ENCODE peak calls at places on chromosomes 16 and 17, in eight cellular contexts. Y is fibroblast of pulmonary artery; I is endothelial cell; N is left cardiac atrium; D is stimulated activated CD4-positive, alpha-beta T cell treated with anti-CD3 and anti-CD28 coated beads, Interleukin-2, amount 100 ng/mL, for 48 hours; V is cerebellum; F is T-helper 9 cell; U is GM12892. B is an unnamed sample.

GRCh38 chr16:10878328-10878643 is 1.3 kb downstream of the CIITA start:
- DNase-seq in Y (no peak), I (no peak), N (no peak), D (no peak), V (no peak), F (no peak), U (no peak), B (no peak)

GRCh38 chr16:53207810-53208752 is 153.3 kb downstream of the CHD9 start:
- DNase-seq in Y (peak; percentile 89), I (peak; percentile 42), N (peak; percentile 27), D (no peak), V (peak; percentile 81), F (no peak), U (peak; percentile 48), B (peak; percentile 81)

GRCh38 chr16:4097826-4098240 is 18.4 kb downstream of the ADCY9 start:
- DNase-seq in Y (peak; percentile 70), I (no peak), N (no peak), D (no peak), V (no peak), F (no peak), U (no peak), B (no peak)

GRCh38 chr16:71537643-71538042 is 11.4 kb downstream of the CHST4 start:
- DNase-seq in Y (peak; percentile 56), I (peak; percentile 61), N (peak; percentile 34), D (peak; percentile 25), V (peak; percentile 5), F (no peak), U (peak; percentile 45), B (peak; percentile 38)

GRCh38 chr17:61406543-61406845 is 6.9 kb downstream of the TBX2 start:
- DNase-seq in Y (no peak), I (no peak), N (no peak), D (no peak), V (no peak), F (no peak), U (no peak), B (no peak)

GRCh38 chr17:76432712-76433336 is 20.1 kb downstream of the UBE2O start:
- DNase-seq in Y (peak; percentile 32), I (no peak), N (no peak), D (no peak), V (no peak), F (no peak), U (no peak), B (no peak)

GRCh38 chr17:63399316-63399715 is 46.8 kb downstream of the CYB561 start:
- DNase-seq in Y (peak; percentile 65), I (no peak), N (no peak), D (no peak), V (no peak), F (no peak), U (no peak), B (no peak)

GRCh38 chr17:75842963-75843576 is 1.1 kb downstream of the UNC13D start:
- DNase-seq in Y (no peak), I (no peak), N (peak; percentile 25), D (no peak), V (no peak), F (no peak), U (no peak), B (no peak)

GRCh38 chr17:53186004-53186403 is 636.7 kb upstream of the KIF2B start:
- DNase-seq in Y (no peak), I (no peak), N (no peak), D (no peak), V (no peak), F (no peak), U (no peak), B (no peak)

GRCh38 chr16:8889893-8890548 is 7.9 kb downstream of the LITAFD start:
- DNase-seq in Y (no peak), I (no peak), N (no peak), D (no peak), V (no peak), F (no peak), U (no peak), B (no peak)

GRCh38 chr17:82734987-82735866 is at the start of gene FN3K:
- DNase-seq in Y (peak; percentile 80), I (peak; percentile 66), N (peak; percentile 79), D (no peak), V (peak; percentile 88), F (peak; percentile 32), U (no peak), B (peak; percentile 54)

GRCh38 chr16:85279874-85280545 is 167.7 kb upstream of the CIBAR2 start:
- DNase-seq in Y (peak; percentile 31), I (no peak), N (peak; percentile 59), D (no peak), V (no peak), F (no peak), U (no peak), B (no peak)

GRCh38 chr17:72538443-72538842 is 417.6 kb downstream of the SOX9 start:
- DNase-seq in Y (no peak), I (no peak), N (no peak), D (no peak), V (no peak), F (no peak), U (no peak), B (no peak)

GRCh38 chr17:18093616-18094408 is 6.1 kb downstream of the DRG2 start:
- DNase-seq in Y (peak; percentile 87), I (no peak), N (peak; percentile 73), D (no peak), V (no peak), F (no peak), U (no peak), B (peak; percentile 50)

GRCh38 chr17:47653442-47653841 is 3.7 kb downstream of the KPNB1 start:
- DNase-seq in Y (no peak), I (no peak), N (no peak), D (no peak), V (no peak), F (no peak), U (no peak), B (no peak)

GRCh38 chr17:73750975-73751374 is 106.7 kb upstream of the SDK2 start:
- DNase-seq in Y (no peak), I (no peak), N (no peak), D (no peak), V (no peak), F (no peak), U (no peak), B (no peak)